ENCODE peak calls at places on chromosomes 5 and 9, in six cellular contexts. V is small intestine; G is A549; M is GM23338; P is CD4-positive, CD25-positive, alpha-beta regulatory T cell; X is uterus. R is an unnamed sample. For H3K4me1, the result is how much of the 10 kb centered on the place peaks cover.

GRCh38 chr5:172881691-172882370 is 47.8 kb downstream of the ERGIC1 start:
- DNase-seq in M (no peak), P (no peak), X (no peak), G (no peak), V (no peak), R (no peak)

GRCh38 chr9:137195525-137196220 is 4.9 kb downstream of the TPRN start:
- DNase-seq in V (peak), M (no peak), G (no peak), P (no peak), X (no peak), R (no peak)

GRCh38 chr5:911601-912000 is 18.9 kb downstream of the TRIP13 start:
- DNase-seq in G (no peak), P (no peak), X (no peak), V (no peak), M (no peak), R (no peak)

GRCh38 chr9:4293293-4293931 is 6.5 kb downstream of the GLIS3 start:
- DNase-seq in G (peak), V (no peak), X (no peak), M (no peak), P (no peak), R (no peak)

GRCh38 chr5:171776176-171776575 is 9.4 kb upstream of the SMIM23 start:
- DNase-seq in P (no peak), G (no peak), X (no peak), M (no peak), V (no peak), R (no peak)

GRCh38 chr9:125475385-125475784 is 213.8 kb downstream of the GAPVD1 start:
- DNase-seq in G (no peak), P (no peak), X (no peak), M (no peak), V (no peak), R (no peak)

GRCh38 chr9:129154866-129155477 is 23.1 kb downstream of the IER5L start:
- DNase-seq in G (no peak), M (no peak), P (no peak), X (no peak), V (no peak), R (no peak)

GRCh38 chr5:159609359-159609758 is 279.1 kb upstream of the IL12B start:
- DNase-seq in X (no peak), V (no peak), M (no peak), P (no peak), G (no peak), R (no peak)

GRCh38 chr9:68844623-68845612 is 139.9 kb downstream of the PIP5K1B start:
- DNase-seq in M (peak), P (no peak), X (peak), V (no peak), G (peak), R (peak)

GRCh38 chr5:151676719-151677118 is 10.0 kb downstream of the SPARC start:
- DNase-seq in M (no peak), V (no peak), P (no peak), G (no peak), X (no peak), R (peak)
- H3K4me1 ChIP-seq in M (under half), V (under half), P (under half), G (under half), X (half or more), R (under half)

GRCh38 chr5:177595026-177595585 is 3.1 kb downstream of the TMED9 start:
- DNase-seq in X (no peak), M (no peak), V (no peak), P (no peak), G (no peak), R (no peak)

GRCh38 chr5:177594071-177594470 is 2.1 kb downstream of the TMED9 start:
- DNase-seq in G (no peak), X (no peak), P (no peak), V (no peak), M (no peak), R (no peak)

GRCh38 chr5:177596775-177597238 is 3.1 kb upstream of the B4GALT7 start:
- DNase-seq in M (no peak), X (no peak), V (no peak), P (no peak), G (no peak), R (no peak)

GRCh38 chr5:177598477-177598876 is 1.5 kb upstream of the B4GALT7 start:
- DNase-seq in M (no peak), X (no peak), G (no peak), P (no peak), V (no peak), R (no peak)

GRCh38 chr5:177595991-177596774 is 3.7 kb upstream of the B4GALT7 start:
- DNase-seq in M (no peak), X (no peak), P (no peak), G (no peak), V (no peak), R (no peak)
- H3K4me3 ChIP-seq in M (no peak), X (no peak), P (no peak), G (no peak), V (no peak), R (no peak)

DNA sequence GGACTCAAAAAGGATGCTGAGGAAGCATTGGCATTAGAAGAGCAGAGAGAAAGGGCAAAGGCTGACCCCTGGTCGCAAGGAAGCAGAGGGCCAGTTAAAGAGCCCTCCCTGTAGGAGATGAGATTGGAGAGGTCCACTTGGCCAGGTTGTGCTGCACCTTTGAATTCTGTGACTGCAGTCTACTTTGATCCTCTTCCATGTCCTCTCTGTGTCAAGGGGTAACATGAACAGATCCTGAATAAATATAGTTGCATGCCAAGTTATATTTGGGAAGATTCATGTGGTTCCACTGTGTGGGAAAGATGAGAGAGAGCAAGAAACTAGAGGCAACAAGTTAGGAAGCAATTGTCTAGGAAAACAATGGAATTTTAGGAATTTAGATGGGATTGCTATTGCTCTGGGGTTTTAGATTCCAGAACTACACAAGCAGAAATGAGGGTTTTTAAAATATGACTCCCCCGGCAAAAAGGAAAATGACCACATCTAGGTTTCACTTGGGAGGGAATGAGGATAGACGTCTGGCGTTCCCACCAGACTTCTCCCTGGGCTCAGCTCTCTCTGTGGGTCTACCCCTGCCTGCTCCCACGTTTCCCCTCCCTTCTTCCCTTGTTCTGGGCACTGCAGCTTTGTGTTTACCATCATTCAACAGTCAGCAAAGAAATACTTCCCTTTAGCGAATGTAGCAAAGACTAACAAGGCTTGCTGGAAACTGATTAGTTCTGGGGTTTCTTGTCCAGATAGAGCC is 63.6 kb downstream of the SNX18 start:
- DNase-seq in G (no peak), M (no peak), V (no peak), P (no peak), X (no peak), R (no peak)
- H3K27ac ChIP-seq in G (no peak), M (no peak), V (no peak), P (no peak), X (peak), R (no peak)

GRCh38 chr9:126665696-126666035 is 51.9 kb downstream of the LMX1B start:
- DNase-seq in X (no peak), P (no peak), M (peak), G (no peak), V (no peak), R (no peak)
- H3K4me1 ChIP-seq in X (under half), P (under half), M (under half), G (under half), V (under half), R (under half)